ENCODE peak calls at places on chromosomes 7 and 10, in six cellular contexts. Y is GM23338, C is psoas muscle, W is right lobe of liver, J is breast epithelium, A is tibial artery. Z is an unnamed sample.

GRCh38 chr10:97497572-97498075 is 598 bp downstream of the MMS19 start:
- DNase-seq in Y (peak), C (peak), W (peak), J (peak), A (peak), Z (peak)

GRCh38 chr7:101546308-101546936 is 82.7 kb downstream of the MYL10 start:
- DNase-seq in Y (no peak), C (no peak), W (peak), J (no peak), A (peak), Z (no peak)

GRCh38 chr10:97327348-97328294 is 6.9 kb downstream of the FRAT2 start:
- DNase-seq in Y (no peak), C (no peak), W (no peak), J (no peak), A (no peak), Z (peak)

GRCh38 chr7:24370541-24370940 is 86.6 kb downstream of the NPY start:
- DNase-seq in Y (no peak), C (no peak), W (no peak), J (no peak), A (no peak), Z (no peak)

GRCh38 chr10:126937026-126937425 is 31.8 kb downstream of the DOCK1 start:
- DNase-seq in Y (no peak), C (no peak), W (no peak), J (no peak), A (no peak), Z (no peak)

GRCh38 chr7:151626422-151627115 is 106.9 kb upstream of the RHEB start:
- DNase-seq in Y (peak), C (peak), W (no peak), J (peak), A (no peak), Z (peak)

GRCh38 chr7:93298206-93298605 is 66.0 kb downstream of the VPS50 start:
- DNase-seq in Y (peak), C (no peak), W (no peak), J (no peak), A (no peak), Z (no peak)

GRCh38 chr10:74539317-74539716 is 287.1 kb upstream of the KAT6B start:
- DNase-seq in Y (no peak), C (no peak), W (no peak), J (no peak), A (no peak), Z (no peak)

GRCh38 chr10:98425511-98426352 is 10.8 kb upstream of the PYROXD2 start:
- DNase-seq in Y (peak), C (no peak), W (no peak), J (no peak), A (peak), Z (no peak)

GRCh38 chr7:13979671-13980438 is 9.6 kb downstream of the ETV1 start:
- DNase-seq in Y (no peak), C (no peak), W (no peak), J (no peak), A (no peak), Z (no peak)

GRCh38 chr10:122656741-122657140 is 42.9 kb downstream of the C10orf120 start:
- DNase-seq in Y (no peak), C (no peak), W (no peak), J (no peak), A (peak), Z (no peak)

GRCh38 chr10:97858001-97858439 is 8.4 kb downstream of the GOLGA7B start:
- DNase-seq in Y (no peak), C (no peak), W (no peak), J (no peak), A (no peak), Z (no peak)

GRCh38 chr10:3407208-3407607 is 234.6 kb upstream of the PITRM1 start:
- DNase-seq in Y (no peak), C (no peak), W (no peak), J (no peak), A (no peak), Z (no peak)

GRCh38 chr10:61608255-61609040 is 54.3 kb upstream of the CABCOCO1 start:
- DNase-seq in Y (no peak), C (no peak), W (no peak), J (no peak), A (no peak), Z (no peak)

GRCh38 chr7:44264221-44264956 is 61.0 kb downstream of the CAMK2B start:
- DNase-seq in Y (peak), C (no peak), W (no peak), J (no peak), A (no peak), Z (no peak)

GRCh38 chr7:156608176-156608478 is 32.4 kb upstream of the RNF32 start:
- DNase-seq in Y (no peak), C (no peak), W (no peak), J (no peak), A (no peak), Z (no peak)

GRCh38 chr7:149071641-149072437 is 18.7 kb downstream of the ZNF786 start:
- DNase-seq in Y (peak), C (peak), W (no peak), J (no peak), A (no peak), Z (no peak)

GRCh38 chr7:150322114-150322832 is 882 bp upstream of the LRRC61 start:
- DNase-seq in Y (no peak), C (no peak), W (no peak), J (no peak), A (no peak), Z (no peak)

GRCh38 chr10:94183666-94184264 is 179.0 kb downstream of the NOC3L start:
- DNase-seq in Y (no peak), C (no peak), W (no peak), J (no peak), A (no peak), Z (no peak)

GRCh38 chr7:116582806-116583444 is 58.1 kb downstream of the CAV1 start:
- DNase-seq in Y (no peak), C (peak), W (no peak), J (no peak), A (peak), Z (no peak)

GRCh38 chr7:83921798-83922607 is 272.6 kb downstream of the SEMA3A start:
- DNase-seq in Y (peak), C (no peak), W (no peak), J (no peak), A (no peak), Z (no peak)

GRCh38 chr7:110522061-110522750 is 568.7 kb upstream of the LRRN3 start:
- DNase-seq in Y (no peak), C (no peak), W (no peak), J (no peak), A (no peak), Z (no peak)

GRCh38 chr10:112490543-112490942 is 43.5 kb downstream of the VTI1A start:
- DNase-seq in Y (no peak), C (no peak), W (no peak), J (no peak), A (no peak), Z (no peak)

GRCh38 chr10:96637709-96638108 is 50.9 kb upstream of the TM9SF3 start:
- DNase-seq in Y (no peak), C (no peak), W (no peak), J (no peak), A (no peak), Z (no peak)

GRCh38 chr10:57743711-57744110 is 524.0 kb downstream of the IPMK start:
- DNase-seq in Y (no peak), C (no peak), W (no peak), J (no peak), A (no peak), Z (no peak)

GRCh38 chr10:97571622-97572021 is 957 bp upstream of the ANKRD2 start:
- DNase-seq in Y (no peak), C (peak), W (no peak), J (peak), A (no peak), Z (peak)

GRCh38 chr7:50663396-50664102 is 98.3 kb upstream of the DDC start:
- DNase-seq in Y (no peak), C (no peak), W (no peak), J (peak), A (no peak), Z (peak)

GRCh38 chr7:101450064-101450463 is 87.4 kb downstream of the COL26A1 start:
- DNase-seq in Y (no peak), C (no peak), W (no peak), J (no peak), A (no peak), Z (no peak)

GRCh38 chr10:69438531-69439349 is 12.5 kb upstream of the TSPAN15 start:
- DNase-seq in Y (no peak), C (no peak), W (no peak), J (no peak), A (no peak), Z (peak)

GRCh38 chr10:110368002-110368401 is 63.3 kb upstream of the SMNDC1 start:
- DNase-seq in Y (no peak), C (no peak), W (no peak), J (no peak), A (peak), Z (no peak)

GRCh38 chr10:123766761-123767160 is 100.6 kb downstream of the GPR26 start:
- DNase-seq in Y (no peak), C (no peak), W (no peak), J (no peak), A (no peak), Z (no peak)

GRCh38 chr7:51263631-51264484 is 52.8 kb downstream of the COBL start:
- DNase-seq in Y (no peak), C (no peak), W (no peak), J (peak), A (no peak), Z (peak)

GRCh38 chr10:28236641-28237040 is 66.2 kb downstream of the MPP7 start:
- DNase-seq in Y (no peak), C (no peak), W (no peak), J (no peak), A (no peak), Z (no peak)

GRCh38 chr10:34507217-34507616 is 307.9 kb downstream of the PARD3 start:
- DNase-seq in Y (peak), C (no peak), W (no peak), J (no peak), A (no peak), Z (no peak)

GRCh38 chr7:42197391-42197790 is 39.6 kb downstream of the GLI3 start:
- DNase-seq in Y (peak), C (no peak), W (no peak), J (no peak), A (no peak), Z (no peak)

DNA sequence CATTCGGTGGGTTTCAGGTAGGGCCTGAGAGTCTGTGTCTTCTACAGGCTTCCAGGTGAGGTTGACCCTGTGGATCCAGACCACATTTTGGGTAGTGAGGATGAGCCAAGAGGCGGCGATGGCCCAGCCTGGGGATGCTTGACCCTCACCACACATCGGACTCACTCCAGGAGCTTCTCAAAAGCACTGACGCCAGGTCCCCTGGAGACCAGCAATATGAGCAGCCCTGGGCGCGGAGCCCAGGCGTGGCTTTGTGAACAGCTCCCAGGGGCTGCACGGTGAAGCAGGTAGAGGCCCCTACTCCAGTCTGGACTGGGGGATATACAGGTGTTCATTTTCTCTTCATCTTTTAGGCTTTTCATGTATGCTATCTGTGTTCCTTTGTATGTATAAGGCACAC is 139.7 kb upstream of the PCBD1 start:
- DNase-seq in Y (no peak), C (no peak), W (no peak), J (no peak), A (no peak), Z (no peak)
- H3K4me3 ChIP-seq in Y (no peak), C (no peak), W (no peak), J (no peak), A (no peak), Z (no peak)

DNA sequence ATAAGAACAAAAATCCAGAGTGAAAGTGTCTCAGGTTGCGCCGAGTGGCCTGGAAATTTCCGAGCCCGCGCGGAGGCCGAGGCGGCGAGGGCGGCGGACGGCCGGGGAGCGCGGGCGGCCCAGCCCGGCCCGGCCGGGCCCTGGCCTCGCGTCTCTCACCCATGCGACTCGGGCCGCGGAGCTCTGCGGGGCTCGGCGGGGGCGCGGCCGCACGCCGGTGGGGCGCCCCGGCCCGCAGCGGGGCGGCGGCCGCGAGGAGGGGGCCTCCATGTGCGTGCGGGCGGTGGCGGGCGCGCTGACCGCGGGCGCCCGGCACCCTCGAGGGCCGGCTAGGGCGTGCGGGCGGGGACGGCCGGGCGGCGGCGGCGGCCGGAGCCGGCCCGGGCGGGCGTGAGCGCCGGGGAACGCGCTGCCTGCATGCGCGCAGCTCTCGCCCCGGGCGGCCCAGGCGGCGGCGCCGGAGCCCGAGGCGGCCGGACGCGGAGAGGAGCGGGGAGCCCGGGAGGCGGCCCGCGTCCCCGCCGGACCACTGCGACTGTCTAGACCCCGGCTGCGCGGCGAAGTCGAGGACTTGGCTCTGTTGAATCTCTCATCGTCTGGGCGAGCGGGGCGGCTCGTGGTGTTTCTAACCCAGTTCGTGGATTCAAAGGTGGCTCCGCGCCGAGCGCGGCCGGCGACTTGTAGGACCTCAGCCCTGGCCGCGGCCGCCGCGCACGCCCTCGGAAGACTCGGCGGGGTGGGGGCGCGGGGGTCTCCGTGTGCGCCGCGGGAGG is at the start of gene EN2:
- DNase-seq in Y (peak), C (no peak), W (no peak), J (no peak), A (no peak), Z (no peak)
- H3K4me3 ChIP-seq in Y (peak), C (peak), W (peak), J (peak), A (peak), Z (peak)

GRCh38 chr7:157734926-157735640 is 398.3 kb downstream of the DNAJB6 start:
- DNase-seq in Y (no peak), C (no peak), W (no peak), J (no peak), A (no peak), Z (no peak)
- H3K4me3 ChIP-seq in Y (no peak), C (no peak), W (no peak), J (no peak), A (no peak), Z (no peak)

GRCh38 chr7:140435252-140435895 is 31.5 kb downstream of the RAB19 start:
- DNase-seq in Y (peak), C (no peak), W (no peak), J (no peak), A (no peak), Z (no peak)
- H3K4me3 ChIP-seq in Y (peak), C (peak), W (no peak), J (peak), A (no peak), Z (no peak)

DNA sequence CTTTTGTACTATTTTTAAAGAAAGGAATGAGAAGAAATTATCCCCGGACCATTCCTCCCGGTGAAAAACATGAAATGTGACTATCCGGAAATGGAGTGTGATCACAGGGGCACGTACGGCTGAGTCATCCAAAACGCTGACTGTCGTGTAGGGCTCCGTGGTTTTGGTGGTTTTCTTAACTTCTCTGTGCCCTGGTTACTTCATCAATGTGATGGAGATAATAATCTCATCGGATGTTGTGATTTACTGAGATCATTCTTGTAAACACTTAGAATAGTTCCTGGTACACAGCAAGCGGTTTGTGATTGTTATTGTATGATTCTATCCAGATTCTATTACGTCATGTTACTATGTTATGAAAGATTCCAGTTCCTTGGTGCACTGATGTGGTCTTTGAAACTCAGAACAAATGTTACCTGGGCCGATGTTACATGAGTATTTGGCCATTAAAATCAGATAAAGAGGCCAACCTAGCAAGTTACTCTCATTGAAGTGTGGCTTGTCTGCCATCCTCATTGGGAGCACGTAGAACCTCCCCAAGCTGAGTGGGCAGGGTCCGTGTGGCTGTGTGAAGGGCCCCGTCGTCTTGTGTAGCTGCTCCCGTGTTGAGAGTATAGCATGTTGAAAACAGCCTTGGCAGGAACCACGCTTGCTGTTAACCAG is 99.5 kb downstream of the CAMK1D start:
- DNase-seq in Y (no peak), C (peak), W (no peak), J (peak), A (peak), Z (no peak)
- H3K4me3 ChIP-seq in Y (no peak), C (no peak), W (no peak), J (peak), A (peak), Z (no peak)

GRCh38 chr10:91632671-91633550 is at the start of gene PPP1R3C:
- DNase-seq in Y (peak), C (peak), W (peak), J (peak), A (peak), Z (peak)
- H3K4me3 ChIP-seq in Y (peak), C (peak), W (peak), J (peak), A (peak), Z (peak)

DNA sequence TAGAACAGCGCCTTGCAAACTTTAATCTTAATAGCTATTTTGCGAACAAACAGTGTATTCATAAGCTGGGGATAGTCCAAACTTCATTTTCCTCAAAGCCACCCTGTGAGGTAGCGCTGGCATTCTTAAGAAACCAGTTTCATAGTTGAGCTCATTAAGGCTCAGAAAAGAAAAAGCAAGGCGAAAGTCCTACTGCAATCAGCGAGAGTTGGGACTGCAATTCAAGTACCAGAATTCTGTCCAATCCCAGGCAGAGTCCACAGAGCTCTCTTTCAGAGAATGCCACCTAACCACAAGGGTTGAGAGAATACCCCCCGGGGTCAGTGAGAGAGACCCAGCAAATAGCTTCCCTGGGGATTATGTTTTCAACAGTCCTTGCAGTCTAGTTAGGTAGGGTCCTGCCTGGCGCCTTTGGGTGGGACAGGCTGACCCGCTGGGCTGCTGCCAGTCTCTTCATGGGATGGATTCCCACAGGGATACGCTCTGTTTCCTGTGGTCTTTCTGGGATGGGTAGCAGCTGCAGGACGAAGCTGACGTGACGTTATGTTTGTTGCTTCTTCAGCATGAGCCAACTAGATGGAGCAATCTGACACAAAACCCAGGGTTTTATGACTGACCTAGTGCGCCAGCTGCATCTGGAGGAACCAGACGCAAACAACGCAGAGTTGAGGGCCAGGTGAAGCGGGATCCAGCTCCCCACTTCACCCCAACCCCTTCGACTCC is 16.0 kb downstream of the BMPER start:
- DNase-seq in Y (no peak), C (peak), W (no peak), J (no peak), A (no peak), Z (no peak)
- H3K4me3 ChIP-seq in Y (no peak), C (no peak), W (no peak), J (no peak), A (no peak), Z (no peak)

GRCh38 chr7:1368682-1369571 is 90.3 kb downstream of the MICALL2 start:
- DNase-seq in Y (peak), C (no peak), W (peak), J (no peak), A (no peak), Z (no peak)
- H3K4me3 ChIP-seq in Y (peak), C (no peak), W (no peak), J (peak), A (no peak), Z (no peak)